ENCODE peak calls at places on chromosomes 7 and 10, in four cellular contexts. One of them, this sample, is unnamed.

GRCh38 chr10:98365698-98366530 is 49.1 kb downstream of the PYROXD2 start:
- DNase-seq in Panc1: no peak
- DNase-seq in HepG2: no peak
- DNase-seq in K562: no peak
- DNase-seq in this sample: no peak

GRCh38 chr10:125396651-125397050 is 236.3 kb upstream of the CTBP2 start:
- DNase-seq in Panc1: no peak
- DNase-seq in HepG2: no peak
- DNase-seq in K562: no peak
- DNase-seq in this sample: no peak

GRCh38 chr7:131027287-131027773 is 293.3 kb upstream of the KLF14 start:
- DNase-seq in Panc1: no peak
- DNase-seq in HepG2: no peak
- DNase-seq in K562: no peak
- DNase-seq in this sample: no peak

GRCh38 chr7:81603-82342 is 110.6 kb upstream of the FAM20C start:
- DNase-seq in Panc1: no peak
- DNase-seq in HepG2: no peak
- DNase-seq in K562: no peak
- DNase-seq in this sample: no peak

GRCh38 chr7:13988765-13989137 is 715 bp downstream of the ETV1 start:
- DNase-seq in Panc1: no peak
- DNase-seq in HepG2: no peak
- DNase-seq in K562: peak
- DNase-seq in this sample: no peak

GRCh38 chr10:58973235-58973595 is 203.2 kb upstream of the PHYHIPL start:
- DNase-seq in Panc1: no peak
- DNase-seq in HepG2: no peak
- DNase-seq in K562: no peak
- DNase-seq in this sample: no peak

GRCh38 chr10:70672993-70673928 is 955 bp downstream of the ADAMTS14 start:
- DNase-seq in Panc1: no peak
- DNase-seq in HepG2: no peak
- DNase-seq in K562: peak
- DNase-seq in this sample: no peak

GRCh38 chr10:12348341-12348869 is 942 bp upstream of the CAMK1D start:
- DNase-seq in Panc1: no peak
- DNase-seq in HepG2: no peak
- DNase-seq in K562: no peak
- DNase-seq in this sample: no peak

GRCh38 chr7:155709453-155709852 is 65.0 kb downstream of the RBM33 start:
- DNase-seq in Panc1: no peak
- DNase-seq in HepG2: no peak
- DNase-seq in K562: no peak
- DNase-seq in this sample: no peak

GRCh38 chr7:135098391-135098790 is 49.5 kb upstream of the TMEM140 start:
- DNase-seq in Panc1: no peak
- DNase-seq in HepG2: peak
- DNase-seq in K562: no peak
- DNase-seq in this sample: no peak

GRCh38 chr7:117137868-117138267 is 184.6 kb downstream of the ST7 start:
- DNase-seq in Panc1: no peak
- DNase-seq in HepG2: no peak
- DNase-seq in K562: no peak
- DNase-seq in this sample: no peak

GRCh38 chr7:119720541-119720940 is 552.4 kb upstream of the KCND2 start:
- DNase-seq in Panc1: peak
- DNase-seq in HepG2: no peak
- DNase-seq in K562: peak
- DNase-seq in this sample: peak

GRCh38 chr7:73429622-73430505 is 3.7 kb upstream of the FZD9 start:
- DNase-seq in Panc1: no peak
- DNase-seq in HepG2: no peak
- DNase-seq in K562: no peak
- DNase-seq in this sample: no peak

GRCh38 chr7:6294839-6295238 is 22.4 kb upstream of the CYTH3 start:
- DNase-seq in Panc1: no peak
- DNase-seq in HepG2: no peak
- DNase-seq in K562: no peak
- DNase-seq in this sample: no peak

GRCh38 chr7:27689045-27689877 is 26.6 kb upstream of the HIBADH start:
- DNase-seq in Panc1: no peak
- DNase-seq in HepG2: peak
- DNase-seq in K562: peak
- DNase-seq in this sample: no peak

GRCh38 chr10:21523557-21524008 is 1.9 kb downstream of the SKIDA1 start:
- DNase-seq in Panc1: no peak
- DNase-seq in HepG2: peak
- DNase-seq in K562: peak
- DNase-seq in this sample: no peak

GRCh38 chr10:132849546-132850031 is 63.6 kb upstream of the NKX6-2 start:
- DNase-seq in Panc1: no peak
- DNase-seq in HepG2: no peak
- DNase-seq in K562: no peak
- DNase-seq in this sample: no peak

GRCh38 chr7:11701829-11702560 is 130.0 kb downstream of the THSD7A start:
- DNase-seq in Panc1: no peak
- DNase-seq in HepG2: no peak
- DNase-seq in K562: no peak
- DNase-seq in this sample: no peak

GRCh38 chr10:132770061-132771021 is 15.6 kb downstream of the NKX6-2 start:
- DNase-seq in Panc1: no peak
- DNase-seq in HepG2: no peak
- DNase-seq in K562: no peak
- DNase-seq in this sample: no peak

GRCh38 chr7:97269741-97270140 is 152.2 kb downstream of the SDHAF3 start:
- DNase-seq in Panc1: no peak
- DNase-seq in HepG2: no peak
- DNase-seq in K562: no peak
- DNase-seq in this sample: no peak

GRCh38 chr10:122062831-122063674 is 74.1 kb downstream of the TACC2 start:
- DNase-seq in Panc1: peak
- DNase-seq in HepG2: peak
- DNase-seq in K562: peak
- DNase-seq in this sample: peak

GRCh38 chr10:123385508-123385907 is 231.3 kb downstream of the BUB3 start:
- DNase-seq in Panc1: no peak
- DNase-seq in HepG2: no peak
- DNase-seq in K562: no peak
- DNase-seq in this sample: no peak

GRCh38 chr10:87878664-87879459 is 15.4 kb downstream of the PTEN start:
- DNase-seq in Panc1: no peak
- DNase-seq in HepG2: no peak
- DNase-seq in K562: peak
- DNase-seq in this sample: no peak

GRCh38 chr10:86878973-86879781 is 78.2 kb downstream of the MMRN2 start:
- DNase-seq in Panc1: no peak
- DNase-seq in HepG2: no peak
- DNase-seq in K562: no peak
- DNase-seq in this sample: no peak

GRCh38 chr7:118657391-118658005 is 433.0 kb downstream of the ANKRD7 start:
- DNase-seq in Panc1: no peak
- DNase-seq in HepG2: no peak
- DNase-seq in K562: no peak
- DNase-seq in this sample: no peak

GRCh38 chr10:76721891-76722505 is 915.6 kb downstream of the KCNMA1 start:
- DNase-seq in Panc1: no peak
- DNase-seq in HepG2: no peak
- DNase-seq in K562: no peak
- DNase-seq in this sample: no peak

GRCh38 chr7:40716052-40716451 is 581.2 kb downstream of the SUGCT start:
- DNase-seq in Panc1: no peak
- DNase-seq in HepG2: no peak
- DNase-seq in K562: no peak
- DNase-seq in this sample: no peak

GRCh38 chr7:153934048-153934447 is 118.2 kb upstream of the DPP6 start:
- DNase-seq in Panc1: no peak
- DNase-seq in HepG2: no peak
- DNase-seq in K562: no peak
- DNase-seq in this sample: no peak

GRCh38 chr7:7821517-7821916 is 103.1 kb upstream of the RPA3 start:
- DNase-seq in Panc1: no peak
- DNase-seq in HepG2: no peak
- DNase-seq in K562: no peak
- DNase-seq in this sample: no peak

GRCh38 chr7:151251328-151251925 is 2.9 kb upstream of the SMARCD3 start:
- DNase-seq in Panc1: no peak
- DNase-seq in HepG2: no peak
- DNase-seq in K562: peak
- DNase-seq in this sample: no peak

GRCh38 chr7:33790746-33791145 is 114.6 kb upstream of the BMPER start:
- DNase-seq in Panc1: no peak
- DNase-seq in HepG2: no peak
- DNase-seq in K562: no peak
- DNase-seq in this sample: no peak

GRCh38 chr10:24115403-24115802 is 93.5 kb upstream of the KIAA1217 start:
- DNase-seq in Panc1: no peak
- DNase-seq in HepG2: no peak
- DNase-seq in K562: no peak
- DNase-seq in this sample: no peak

GRCh38 chr10:130112821-130113220 is 2.2 kb upstream of the C10orf143 start:
- DNase-seq in Panc1: no peak
- DNase-seq in HepG2: no peak
- DNase-seq in K562: no peak
- DNase-seq in this sample: no peak

GRCh38 chr10:129131439-129132122 is 335.5 kb upstream of the MGMT start:
- DNase-seq in Panc1: no peak
- DNase-seq in HepG2: no peak
- DNase-seq in K562: no peak
- DNase-seq in this sample: no peak

GRCh38 chr10:69093933-69094332 is 6.0 kb downstream of the SRGN start:
- DNase-seq in Panc1: no peak
- DNase-seq in HepG2: peak
- DNase-seq in K562: peak
- DNase-seq in this sample: peak

GRCh38 chr7:123787227-123788007 is 38.6 kb upstream of the WASL start:
- DNase-seq in Panc1: no peak
- DNase-seq in HepG2: no peak
- DNase-seq in K562: peak
- DNase-seq in this sample: no peak

GRCh38 chr10:43250925-43251663 is 15.8 kb downstream of the RASGEF1A start:
- DNase-seq in Panc1: no peak
- DNase-seq in HepG2: no peak
- DNase-seq in K562: no peak
- DNase-seq in this sample: no peak

GRCh38 chr10:36534471-36535002 is 590.9 kb upstream of the ANKRD30A start:
- DNase-seq in Panc1: peak
- DNase-seq in HepG2: no peak
- DNase-seq in K562: no peak
- DNase-seq in this sample: no peak

GRCh38 chr7:138663741-138664710 is 37.1 kb downstream of the SVOPL start:
- DNase-seq in Panc1: no peak
- DNase-seq in HepG2: no peak
- DNase-seq in K562: no peak
- DNase-seq in this sample: no peak

DNA sequence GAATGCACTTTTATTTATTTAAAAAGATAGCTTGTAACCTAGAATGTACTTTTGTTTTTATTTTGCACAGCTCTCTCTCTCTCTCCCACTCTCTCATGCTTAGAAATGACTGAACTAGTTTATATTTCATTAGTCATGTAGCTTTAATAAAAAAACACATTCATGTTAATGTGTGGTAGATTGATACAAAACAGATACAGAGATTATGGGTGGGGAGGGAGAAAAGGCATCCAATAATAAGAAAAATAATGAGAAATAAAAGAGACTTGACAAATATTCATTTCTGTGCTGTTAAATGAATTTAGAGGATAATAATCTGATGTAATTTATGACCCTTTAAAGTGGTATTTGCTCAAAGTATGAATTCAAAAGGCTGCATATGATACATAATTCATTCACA is 105.6 kb upstream of the DNAJB12 start:
- DNase-seq in Panc1: no peak
- DNase-seq in HepG2: no peak
- DNase-seq in K562: no peak
- DNase-seq in this sample: no peak
- TF ChIP-seq TCF7L2 in Panc1: no peak
- TF ChIP-seq TCF7L2 in HepG2: no peak
- TF ChIP-seq TCF7L2 in K562: no peak
- TF ChIP-seq TCF7L2 in this sample: no peak

GRCh38 chr7:106419455-106420182 is 134.8 kb upstream of the NAMPT start:
- DNase-seq in Panc1: no peak
- DNase-seq in HepG2: no peak
- DNase-seq in K562: no peak
- DNase-seq in this sample: no peak
- TF ChIP-seq TCF7L2 in Panc1: no peak
- TF ChIP-seq TCF7L2 in HepG2: no peak
- TF ChIP-seq TCF7L2 in K562: no peak
- TF ChIP-seq TCF7L2 in this sample: no peak

GRCh38 chr7:139797607-139798006 is 19.8 kb upstream of the HIPK2 start:
- DNase-seq in Panc1: no peak
- DNase-seq in HepG2: no peak
- DNase-seq in K562: no peak
- DNase-seq in this sample: no peak
- TF ChIP-seq TCF7L2 in Panc1: no peak
- TF ChIP-seq TCF7L2 in HepG2: no peak
- TF ChIP-seq TCF7L2 in K562: no peak
- TF ChIP-seq TCF7L2 in this sample: no peak

DNA sequence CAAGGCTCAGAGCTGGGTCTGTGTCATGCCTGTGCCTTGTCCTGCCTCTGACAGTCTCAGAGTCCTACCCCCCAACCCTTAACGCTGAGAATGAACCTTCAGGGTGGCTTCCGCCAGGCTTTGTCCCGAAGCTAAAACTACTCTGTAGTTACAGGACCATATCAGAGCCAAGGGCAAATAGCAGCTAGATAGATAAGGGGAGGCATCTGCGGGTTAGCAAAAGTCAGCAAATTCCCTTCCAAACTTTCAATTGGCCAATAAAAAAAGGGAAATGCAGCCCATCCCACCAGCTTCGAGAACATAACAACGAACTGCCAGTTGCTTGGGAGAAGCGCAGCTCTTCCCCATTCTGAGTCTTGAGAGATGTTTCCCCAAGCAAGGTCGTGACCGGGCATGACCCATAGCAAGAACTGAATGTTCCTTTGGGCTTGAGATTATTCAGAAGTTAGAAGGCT is 17.7 kb downstream of the CCL24 start:
- DNase-seq in Panc1: no peak
- DNase-seq in HepG2: no peak
- DNase-seq in K562: peak
- DNase-seq in this sample: no peak
- TF ChIP-seq TCF7L2 in Panc1: no peak
- TF ChIP-seq TCF7L2 in HepG2: no peak
- TF ChIP-seq TCF7L2 in K562: no peak
- TF ChIP-seq TCF7L2 in this sample: no peak

DNA sequence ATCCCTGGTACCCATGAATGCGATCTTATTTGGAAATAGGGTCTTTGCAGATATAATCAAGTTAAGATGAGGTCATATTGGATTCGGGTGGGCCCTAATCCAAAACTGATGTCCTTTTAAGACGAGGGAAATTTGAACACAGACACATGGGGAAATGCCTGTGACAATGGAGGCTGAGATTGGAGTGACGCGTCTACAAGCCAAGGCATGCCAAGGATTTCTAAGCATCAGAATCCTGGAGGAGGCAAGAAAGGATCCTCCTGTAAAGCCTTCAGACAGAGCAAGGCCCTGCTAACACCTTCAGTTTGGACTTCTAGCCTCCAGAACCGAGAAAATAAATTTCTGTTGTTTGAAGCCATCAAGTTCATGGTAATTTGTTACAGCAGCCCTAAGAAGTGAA is 18.5 kb downstream of the PARP12 start:
- DNase-seq in Panc1: no peak
- DNase-seq in HepG2: no peak
- DNase-seq in K562: no peak
- DNase-seq in this sample: no peak
- TF ChIP-seq TCF7L2 in Panc1: no peak
- TF ChIP-seq TCF7L2 in HepG2: no peak
- TF ChIP-seq TCF7L2 in K562: no peak
- TF ChIP-seq TCF7L2 in this sample: no peak